ENCODE peak calls at places on chromosomes 3 and 15, in five cellular contexts. One of them, this sample, is unnamed.

GRCh38 chr3:44995142-44995770 is 19.2 kb downstream of the EXOSC7 start:
- DNase-seq in sigmoid colon: peak
- DNase-seq in HL-60: no peak
- DNase-seq in mucosa of descending colon: no peak
- DNase-seq in brain microvascular endothelial cell: peak
- DNase-seq in this sample: peak

GRCh38 chr3:117278424-117279190 is 569.0 kb downstream of the TUSC7 start:
- DNase-seq in sigmoid colon: no peak
- DNase-seq in HL-60: no peak
- DNase-seq in mucosa of descending colon: no peak
- DNase-seq in brain microvascular endothelial cell: no peak
- DNase-seq in this sample: no peak

GRCh38 chr3:191383104-191383503 is 52.8 kb upstream of the UTS2B start:
- DNase-seq in sigmoid colon: no peak
- DNase-seq in HL-60: no peak
- DNase-seq in mucosa of descending colon: no peak
- DNase-seq in brain microvascular endothelial cell: no peak
- DNase-seq in this sample: no peak

GRCh38 chr3:133089906-133090305 is 51.7 kb downstream of the TMEM108 start:
- DNase-seq in sigmoid colon: no peak
- DNase-seq in HL-60: no peak
- DNase-seq in mucosa of descending colon: no peak
- DNase-seq in brain microvascular endothelial cell: no peak
- DNase-seq in this sample: no peak

GRCh38 chr15:32983679-32984078 is 210.8 kb downstream of the FMN1 start:
- DNase-seq in sigmoid colon: no peak
- DNase-seq in HL-60: no peak
- DNase-seq in mucosa of descending colon: no peak
- DNase-seq in brain microvascular endothelial cell: no peak
- DNase-seq in this sample: no peak

GRCh38 chr3:168327836-168328235 is 232.1 kb upstream of the GOLIM4 start:
- DNase-seq in sigmoid colon: no peak
- DNase-seq in HL-60: no peak
- DNase-seq in mucosa of descending colon: no peak
- DNase-seq in brain microvascular endothelial cell: no peak
- DNase-seq in this sample: no peak

GRCh38 chr3:188950832-188951489 is 220.8 kb upstream of the TPRG1 start:
- DNase-seq in sigmoid colon: peak
- DNase-seq in HL-60: no peak
- DNase-seq in mucosa of descending colon: peak
- DNase-seq in brain microvascular endothelial cell: peak
- DNase-seq in this sample: peak

GRCh38 chr3:195416795-195417194 is 26.0 kb downstream of the ACAP2 start:
- DNase-seq in sigmoid colon: no peak
- DNase-seq in HL-60: no peak
- DNase-seq in mucosa of descending colon: no peak
- DNase-seq in brain microvascular endothelial cell: no peak
- DNase-seq in this sample: no peak

GRCh38 chr15:41775651-41776050 is 1.4 kb downstream of the MAPKBP1 start:
- DNase-seq in sigmoid colon: no peak
- DNase-seq in HL-60: no peak
- DNase-seq in mucosa of descending colon: no peak
- DNase-seq in brain microvascular endothelial cell: no peak
- DNase-seq in this sample: no peak

GRCh38 chr15:87874896-87875661 is 381.5 kb downstream of the NTRK3 start:
- DNase-seq in sigmoid colon: peak
- DNase-seq in HL-60: no peak
- DNase-seq in mucosa of descending colon: no peak
- DNase-seq in brain microvascular endothelial cell: no peak
- DNase-seq in this sample: peak

GRCh38 chr3:130811552-130811951 is 64.9 kb upstream of the PIK3R4 start:
- DNase-seq in sigmoid colon: no peak
- DNase-seq in HL-60: no peak
- DNase-seq in mucosa of descending colon: no peak
- DNase-seq in brain microvascular endothelial cell: no peak
- DNase-seq in this sample: no peak

GRCh38 chr15:69462030-69462492 is 9.4 kb downstream of the RPLP1 start:
- DNase-seq in sigmoid colon: peak
- DNase-seq in HL-60: no peak
- DNase-seq in mucosa of descending colon: peak
- DNase-seq in brain microvascular endothelial cell: no peak
- DNase-seq in this sample: no peak

GRCh38 chr15:35751421-35752133 is 205.6 kb upstream of the DPH6 start:
- DNase-seq in sigmoid colon: peak
- DNase-seq in HL-60: peak
- DNase-seq in mucosa of descending colon: no peak
- DNase-seq in brain microvascular endothelial cell: peak
- DNase-seq in this sample: peak

GRCh38 chr3:126083511-126083912 is 412 bp downstream of the SLC41A3 start:
- DNase-seq in sigmoid colon: no peak
- DNase-seq in HL-60: peak
- DNase-seq in mucosa of descending colon: peak
- DNase-seq in brain microvascular endothelial cell: no peak
- DNase-seq in this sample: no peak

GRCh38 chr3:40516201-40516600 is 8.6 kb upstream of the ZNF621 start:
- DNase-seq in sigmoid colon: no peak
- DNase-seq in HL-60: no peak
- DNase-seq in mucosa of descending colon: no peak
- DNase-seq in brain microvascular endothelial cell: peak
- DNase-seq in this sample: peak

GRCh38 chr3:159741281-159741680 is 247.4 kb upstream of the IL12A start:
- DNase-seq in sigmoid colon: no peak
- DNase-seq in HL-60: no peak
- DNase-seq in mucosa of descending colon: no peak
- DNase-seq in brain microvascular endothelial cell: no peak
- DNase-seq in this sample: no peak

GRCh38 chr3:62139957-62140356 is 233.4 kb downstream of the FEZF2 start:
- DNase-seq in sigmoid colon: no peak
- DNase-seq in HL-60: peak
- DNase-seq in mucosa of descending colon: no peak
- DNase-seq in brain microvascular endothelial cell: peak
- DNase-seq in this sample: no peak

GRCh38 chr15:71328453-71328852 is 213.2 kb downstream of the THSD4 start:
- DNase-seq in sigmoid colon: no peak
- DNase-seq in HL-60: no peak
- DNase-seq in mucosa of descending colon: no peak
- DNase-seq in brain microvascular endothelial cell: no peak
- DNase-seq in this sample: no peak

GRCh38 chr15:34815836-34816235 is 20.5 kb upstream of the ACTC1 start:
- DNase-seq in sigmoid colon: no peak
- DNase-seq in HL-60: no peak
- DNase-seq in mucosa of descending colon: no peak
- DNase-seq in brain microvascular endothelial cell: no peak
- DNase-seq in this sample: no peak

GRCh38 chr3:67940200-67940952 is 286.0 kb upstream of the SUCLG2 start:
- DNase-seq in sigmoid colon: no peak
- DNase-seq in HL-60: peak
- DNase-seq in mucosa of descending colon: no peak
- DNase-seq in brain microvascular endothelial cell: no peak
- DNase-seq in this sample: no peak

GRCh38 chr15:96346409-96346808 is 15.9 kb downstream of the NR2F2 start:
- DNase-seq in sigmoid colon: no peak
- DNase-seq in HL-60: no peak
- DNase-seq in mucosa of descending colon: no peak
- DNase-seq in brain microvascular endothelial cell: no peak
- DNase-seq in this sample: no peak
- H3K4me3 ChIP-seq in sigmoid colon: peak
- H3K4me3 ChIP-seq in HL-60: no peak
- H3K4me3 ChIP-seq in mucosa of descending colon: no peak
- H3K4me3 ChIP-seq in brain microvascular endothelial cell: peak
- H3K4me3 ChIP-seq in this sample: peak

GRCh38 chr3:11662392-11662990 is 18.8 kb upstream of the VGLL4 start:
- DNase-seq in sigmoid colon: no peak
- DNase-seq in HL-60: no peak
- DNase-seq in mucosa of descending colon: no peak
- DNase-seq in brain microvascular endothelial cell: no peak
- DNase-seq in this sample: no peak
- TF ChIP-seq CTCF in sigmoid colon: no peak
- TF ChIP-seq CTCF in HL-60: no peak
- TF ChIP-seq CTCF in mucosa of descending colon: no peak
- TF ChIP-seq CTCF in brain microvascular endothelial cell: peak
- TF ChIP-seq CTCF in this sample: peak

GRCh38 chr15:44193651-44194396 is 1.2 kb downstream of the FRMD5 start:
- DNase-seq in sigmoid colon: no peak
- DNase-seq in HL-60: no peak
- DNase-seq in mucosa of descending colon: no peak
- DNase-seq in brain microvascular endothelial cell: peak
- DNase-seq in this sample: no peak
- H3K4me3 ChIP-seq in sigmoid colon: peak
- H3K4me3 ChIP-seq in HL-60: no peak
- H3K4me3 ChIP-seq in mucosa of descending colon: peak
- H3K4me3 ChIP-seq in brain microvascular endothelial cell: peak
- H3K4me3 ChIP-seq in this sample: peak

DNA sequence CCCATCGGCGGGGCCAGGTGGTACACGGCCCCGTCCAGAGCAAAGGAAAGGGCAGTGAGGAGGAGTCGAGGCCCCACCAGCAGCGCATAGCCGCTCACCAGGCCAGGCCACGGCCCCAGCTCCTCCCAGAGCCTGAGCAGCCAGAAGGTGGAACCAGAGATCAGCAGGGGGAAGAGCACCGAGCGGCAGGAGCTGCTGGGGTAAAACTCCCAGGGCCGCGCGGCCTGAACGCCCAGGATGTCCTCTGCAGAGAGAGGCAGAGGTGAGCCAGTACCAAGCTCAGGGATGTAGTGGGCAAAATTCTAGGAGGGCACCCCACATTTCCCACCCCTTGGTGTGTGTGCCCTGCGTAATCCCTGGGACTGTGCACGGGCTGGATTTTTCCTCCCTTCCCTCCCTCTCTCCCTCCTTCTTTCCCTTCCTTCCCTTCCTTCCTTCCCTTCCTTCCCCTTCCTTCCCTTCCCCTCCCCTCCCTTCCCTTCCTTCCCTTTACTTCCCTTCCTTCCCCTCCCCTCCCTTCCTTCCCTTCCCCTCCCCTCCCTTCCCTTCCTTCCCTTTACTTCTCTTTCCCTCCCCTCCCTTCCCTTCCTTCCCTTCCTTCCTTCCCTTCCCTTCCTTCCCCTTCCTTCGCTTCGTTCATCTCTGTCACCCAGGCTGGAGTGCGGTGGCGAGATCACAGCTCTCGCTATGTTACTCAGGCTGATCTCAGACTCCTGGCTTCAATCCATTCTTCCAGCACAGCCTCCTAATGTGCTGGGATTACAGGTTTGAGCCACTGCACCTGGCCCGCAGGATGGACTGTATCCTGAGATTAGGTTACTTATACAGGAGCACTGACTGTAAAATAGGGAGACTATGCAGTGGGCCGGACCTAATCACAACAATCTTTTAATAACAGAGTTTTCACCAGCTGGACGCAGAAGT is 6.4 kb upstream of the NCBP2 start:
- DNase-seq in sigmoid colon: no peak
- DNase-seq in HL-60: peak
- DNase-seq in mucosa of descending colon: no peak
- DNase-seq in brain microvascular endothelial cell: no peak
- DNase-seq in this sample: no peak
- TF ChIP-seq CTCF in sigmoid colon: no peak
- TF ChIP-seq CTCF in HL-60: no peak
- TF ChIP-seq CTCF in mucosa of descending colon: no peak
- TF ChIP-seq CTCF in brain microvascular endothelial cell: peak
- TF ChIP-seq CTCF in this sample: peak

GRCh38 chr3:113623827-113624226 is 72.6 kb downstream of the USF3 start:
- DNase-seq in sigmoid colon: no peak
- DNase-seq in HL-60: no peak
- DNase-seq in mucosa of descending colon: no peak
- DNase-seq in brain microvascular endothelial cell: no peak
- DNase-seq in this sample: no peak
- H3K4me3 ChIP-seq in sigmoid colon: no peak
- H3K4me3 ChIP-seq in HL-60: no peak
- H3K4me3 ChIP-seq in mucosa of descending colon: no peak
- H3K4me3 ChIP-seq in brain microvascular endothelial cell: no peak
- H3K4me3 ChIP-seq in this sample: no peak

DNA sequence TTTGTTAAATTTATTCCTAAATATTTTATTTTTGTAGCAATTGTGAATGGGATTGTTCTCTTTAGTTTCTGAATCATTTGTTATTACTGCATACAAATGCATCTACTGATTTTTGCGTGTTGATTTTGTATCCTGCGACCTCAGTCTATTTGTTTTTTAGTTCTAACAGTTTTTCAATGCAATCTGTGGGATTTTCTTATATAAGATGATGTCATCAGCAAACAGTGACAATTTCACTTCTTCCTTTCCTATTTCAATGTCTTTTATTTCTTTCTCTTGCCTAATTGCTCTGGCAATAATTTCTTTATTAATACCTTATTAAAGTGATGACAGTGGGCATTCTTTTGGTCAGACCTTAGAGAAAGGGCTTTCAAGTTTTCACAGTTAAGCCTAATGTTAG is 48.0 kb upstream of the CBLB start:
- DNase-seq in sigmoid colon: no peak
- DNase-seq in HL-60: no peak
- DNase-seq in mucosa of descending colon: no peak
- DNase-seq in brain microvascular endothelial cell: no peak
- DNase-seq in this sample: no peak
- TF ChIP-seq CTCF in sigmoid colon: no peak
- TF ChIP-seq CTCF in HL-60: no peak
- TF ChIP-seq CTCF in mucosa of descending colon: no peak
- TF ChIP-seq CTCF in brain microvascular endothelial cell: no peak
- TF ChIP-seq CTCF in this sample: no peak

GRCh38 chr3:9826815-9827574 is 16.8 kb downstream of the RPUSD3 start:
- DNase-seq in sigmoid colon: peak
- DNase-seq in HL-60: peak
- DNase-seq in mucosa of descending colon: peak
- DNase-seq in brain microvascular endothelial cell: no peak
- DNase-seq in this sample: no peak
- H3K4me3 ChIP-seq in sigmoid colon: no peak
- H3K4me3 ChIP-seq in HL-60: no peak
- H3K4me3 ChIP-seq in mucosa of descending colon: no peak
- H3K4me3 ChIP-seq in brain microvascular endothelial cell: no peak
- H3K4me3 ChIP-seq in this sample: no peak

DNA sequence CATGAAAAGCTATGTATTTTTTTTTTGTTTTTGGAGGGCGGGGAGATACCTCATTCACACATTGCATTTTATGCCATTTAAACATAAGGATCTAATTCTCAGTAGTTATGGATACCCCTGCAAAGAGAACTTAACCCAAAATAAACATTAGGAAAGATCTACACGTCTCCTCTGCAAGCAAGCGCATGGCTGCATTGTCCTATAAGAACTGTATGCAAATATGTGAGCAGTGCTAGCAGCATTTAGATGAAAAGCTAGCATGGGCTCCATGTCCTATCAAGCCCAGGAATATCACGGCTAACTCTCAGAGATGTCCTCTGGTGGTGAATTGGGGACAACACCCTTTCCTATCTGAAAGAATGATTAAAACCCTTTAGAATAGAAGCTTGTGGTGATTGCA is 292.8 kb downstream of the MEX3B start:
- DNase-seq in sigmoid colon: no peak
- DNase-seq in HL-60: no peak
- DNase-seq in mucosa of descending colon: no peak
- DNase-seq in brain microvascular endothelial cell: no peak
- DNase-seq in this sample: no peak
- TF ChIP-seq CTCF in sigmoid colon: no peak
- TF ChIP-seq CTCF in HL-60: no peak
- TF ChIP-seq CTCF in mucosa of descending colon: no peak
- TF ChIP-seq CTCF in brain microvascular endothelial cell: peak
- TF ChIP-seq CTCF in this sample: no peak

DNA sequence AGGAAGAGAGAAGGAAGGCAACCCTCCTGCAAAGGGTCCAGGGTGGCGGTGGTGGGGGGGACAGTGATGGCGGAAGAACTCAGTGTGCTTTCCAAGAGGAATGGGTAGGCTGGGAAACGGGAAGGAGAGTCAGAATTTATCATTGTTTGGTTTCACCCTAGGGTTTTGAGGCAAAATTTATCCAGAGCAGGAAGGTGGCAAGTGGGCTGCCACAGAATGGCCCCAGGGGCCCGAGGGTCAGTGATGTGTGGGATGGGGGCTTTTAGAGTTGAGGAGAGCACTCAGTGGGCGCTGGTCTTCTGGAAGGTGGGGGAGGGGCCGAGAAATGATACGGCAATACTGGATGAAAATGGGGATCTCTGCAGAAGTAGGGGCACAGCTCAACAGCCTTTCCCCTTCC is 581 bp downstream of the FAM131A start:
- DNase-seq in sigmoid colon: no peak
- DNase-seq in HL-60: no peak
- DNase-seq in mucosa of descending colon: no peak
- DNase-seq in brain microvascular endothelial cell: no peak
- DNase-seq in this sample: no peak
- H3K4me3 ChIP-seq in sigmoid colon: peak
- H3K4me3 ChIP-seq in HL-60: no peak
- H3K4me3 ChIP-seq in mucosa of descending colon: no peak
- H3K4me3 ChIP-seq in brain microvascular endothelial cell: peak
- H3K4me3 ChIP-seq in this sample: peak